ENCODE peak calls at places on chromosomes 16 and 17, in seven cellular contexts. F is sigmoid colon, P is gastrocnemius medialis, E is A549, Z is tibial nerve, U is body of pancreas, G is IMR-90. L is an unnamed sample.

GRCh38 chr16:69078073-69078472 is 27.4 kb upstream of the HAS3 start:
- DNase-seq in F (no peak), P (no peak), E (no peak), Z (no peak), U (no peak), G (no peak), L (no peak)

GRCh38 chr17:16976686-16977550 is 5.0 kb upstream of the TNFRSF13B start:
- DNase-seq in F (peak; percentile 45), P (no peak), E (no peak), Z (no peak), U (no peak), G (no peak), L (no peak)

GRCh38 chr17:12445331-12445730 is 220.4 kb upstream of the MYOCD start:
- DNase-seq in F (no peak), P (no peak), E (no peak), Z (no peak), U (no peak), G (peak; percentile 68), L (no peak)

GRCh38 chr17:42527932-42528331 is 8.1 kb upstream of the NAGLU start:
- DNase-seq in F (peak; percentile 48), P (no peak), E (no peak), Z (no peak), U (no peak), G (no peak), L (no peak)

GRCh38 chr16:11016993-11017392 is 72.6 kb downstream of the CLEC16A start:
- DNase-seq in F (no peak), P (peak; percentile 53), E (peak; percentile 62), Z (no peak), U (peak; percentile 28), G (peak; percentile 58), L (peak; percentile 88)

GRCh38 chr17:50817142-50817751 is 18.1 kb upstream of the WFIKKN2 start:
- DNase-seq in F (no peak), P (peak; percentile 29), E (peak; percentile 75), Z (no peak), U (peak; percentile 33), G (no peak), L (peak; percentile 58)

GRCh38 chr17:81727324-81728031 is 15.4 kb downstream of the SLC25A10 start:
- DNase-seq in F (no peak), P (no peak), E (no peak), Z (no peak), U (peak; percentile 63), G (no peak), L (no peak)

GRCh38 chr17:1627987-1628855 is at the start of gene SLC43A2:
- DNase-seq in F (peak; percentile 87), P (peak; percentile 75), E (peak; percentile 98), Z (peak; percentile 69), U (peak; percentile 80), G (peak; percentile 70), L (peak; percentile 89)

GRCh38 chr17:1188812-1189211 is 9.0 kb upstream of the ABR start:
- DNase-seq in F (peak; percentile 98), P (peak; percentile 89), E (no peak), Z (peak; percentile 79), U (peak; percentile 91), G (peak; percentile 27), L (peak; percentile 86)

GRCh38 chr16:58695368-58695767 is 10.8 kb upstream of the SLC38A7 start:
- DNase-seq in F (no peak), P (no peak), E (no peak), Z (no peak), U (no peak), G (no peak), L (no peak)

GRCh38 chr17:57643062-57643461 is 102.0 kb downstream of the CCDC182 start:
- DNase-seq in F (no peak), P (no peak), E (no peak), Z (no peak), U (no peak), G (no peak), L (no peak)

GRCh38 chr17:42783062-42783777 is 2.8 kb downstream of the WNK4 start:
- DNase-seq in F (no peak), P (no peak), E (peak; percentile 45), Z (no peak), U (no peak), G (peak; percentile 83), L (no peak)

GRCh38 chr16:66447491-66447890 is 20.4 kb downstream of the BEAN1 start:
- DNase-seq in F (peak; percentile 10), P (no peak), E (no peak), Z (no peak), U (no peak), G (no peak), L (no peak)

GRCh38 chr17:78780852-78781338 is 1.2 kb downstream of the CYTH1 start:
- DNase-seq in F (peak; percentile 61), P (no peak), E (no peak), Z (no peak), U (no peak), G (no peak), L (no peak)

DNA sequence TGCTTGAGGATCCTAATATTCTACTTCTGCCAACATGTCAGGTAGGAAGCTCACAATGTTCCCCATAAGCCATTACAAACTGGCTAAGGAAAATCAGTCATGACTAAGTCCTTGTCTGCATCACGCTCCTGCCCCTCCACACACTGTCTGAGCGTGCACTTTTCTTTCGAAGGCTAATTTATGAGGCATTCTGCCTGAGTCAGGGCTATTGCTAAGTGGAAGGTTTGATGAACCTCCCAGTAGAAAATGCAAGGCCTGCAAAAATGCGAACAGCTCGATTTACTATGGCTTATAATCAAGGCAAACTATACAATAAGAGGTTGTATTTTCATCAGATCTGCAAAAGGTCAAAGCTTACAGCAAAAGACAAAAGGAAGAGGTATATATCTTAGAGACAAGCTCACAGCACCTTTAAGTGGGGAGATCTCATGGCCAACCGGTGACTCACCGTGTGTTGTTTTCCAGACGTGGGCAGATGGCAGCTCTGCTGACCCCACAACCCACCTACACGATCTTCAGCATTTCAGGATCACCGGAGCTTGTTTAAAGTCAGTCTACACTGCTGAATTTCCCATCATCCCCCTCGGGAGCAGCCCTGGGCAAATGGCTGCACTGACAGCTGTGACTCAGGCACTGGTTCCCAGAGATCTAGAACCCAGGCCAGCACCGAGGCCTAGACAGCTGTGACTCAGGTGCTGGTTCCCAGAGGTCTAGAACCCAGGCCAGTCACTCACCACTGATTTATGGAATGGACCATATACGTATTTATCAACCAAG is 26.1 kb downstream of the MEAK7 start:
- DNase-seq in F (no peak), P (no peak), E (no peak), Z (no peak), U (no peak), G (peak; percentile 88), L (no peak)
- H3K4me1 ChIP-seq in F (peaks cover 11% of the 10 kb centered on the region), P (no peaks in the 10 kb centered on the region), E (no peaks in the 10 kb centered on the region), Z (no peaks in the 10 kb centered on the region), U (no peaks in the 10 kb centered on the region), G (peaks cover 8% of the 10 kb centered on the region), L (no peaks in the 10 kb centered on the region)

GRCh38 chr17:3795758-3796102 is 5.3 kb downstream of the ITGAE start:
- DNase-seq in F (peak; percentile 28), P (no peak), E (no peak), Z (no peak), U (no peak), G (no peak), L (no peak)

GRCh38 chr17:3792481-3792880 is 8.5 kb downstream of the ITGAE start:
- DNase-seq in F (no peak), P (no peak), E (no peak), Z (no peak), U (no peak), G (no peak), L (peak; percentile 66)

GRCh38 chr17:3796110-3796821 is 4.7 kb downstream of the ITGAE start:
- DNase-seq in F (no peak), P (no peak), E (no peak), Z (no peak), U (peak; percentile 50), G (no peak), L (no peak)

GRCh38 chr17:3796822-3797170 is 4.2 kb downstream of the ITGAE start:
- DNase-seq in F (no peak), P (no peak), E (no peak), Z (no peak), U (no peak), G (no peak), L (no peak)

DNA sequence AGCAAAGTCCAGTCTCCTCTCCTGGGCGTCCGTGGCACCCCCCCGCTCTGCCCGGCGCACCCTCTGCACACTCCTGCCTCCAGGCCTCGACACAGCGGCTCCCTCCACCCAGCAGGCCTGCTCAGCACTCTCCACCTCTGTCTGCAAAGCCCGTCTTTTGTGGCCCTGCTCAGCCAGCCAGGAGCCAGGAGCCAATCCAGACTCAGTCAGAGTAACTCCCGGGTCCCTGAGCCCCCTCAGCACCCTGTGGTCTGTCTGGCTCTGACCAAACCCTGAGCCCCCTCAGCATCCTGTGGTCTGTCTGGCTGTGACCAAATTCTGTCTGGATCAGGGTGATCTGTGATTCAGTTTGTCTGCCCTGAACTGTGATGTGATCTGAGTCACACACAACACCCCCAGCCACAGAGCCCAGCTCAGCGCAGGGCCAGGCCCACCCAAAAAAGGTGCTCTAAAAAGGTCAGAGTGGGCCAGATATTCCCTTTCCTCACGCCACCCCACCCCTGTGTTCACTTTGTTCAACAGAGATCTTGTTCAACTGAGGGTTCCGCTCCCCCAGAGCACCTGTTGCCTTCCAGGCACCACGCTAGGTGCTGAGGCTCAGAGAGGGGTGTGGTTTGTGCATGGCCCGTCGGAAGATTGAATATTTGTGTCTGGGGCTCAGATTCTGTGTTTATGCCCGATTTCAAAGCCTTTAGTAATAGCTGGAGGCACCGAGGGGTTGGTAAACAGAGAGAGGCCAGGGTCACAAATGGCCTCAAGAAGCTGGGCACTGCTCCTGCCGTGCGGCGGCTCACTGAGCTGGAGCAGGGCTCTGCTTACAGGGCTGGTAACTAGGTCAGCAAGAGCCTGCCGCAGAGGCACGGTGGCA is 5.9 kb downstream of the ITGAE start:
- DNase-seq in F (peak; percentile 28), P (no peak), E (peak; percentile 60), Z (no peak), U (no peak), G (peak; percentile 67), L (no peak)
- TF ChIP-seq POLR2A in F (no peak), P (no peak), E (no peak), Z (no peak), U (no peak), G (no peak), L (no peak)

DNA sequence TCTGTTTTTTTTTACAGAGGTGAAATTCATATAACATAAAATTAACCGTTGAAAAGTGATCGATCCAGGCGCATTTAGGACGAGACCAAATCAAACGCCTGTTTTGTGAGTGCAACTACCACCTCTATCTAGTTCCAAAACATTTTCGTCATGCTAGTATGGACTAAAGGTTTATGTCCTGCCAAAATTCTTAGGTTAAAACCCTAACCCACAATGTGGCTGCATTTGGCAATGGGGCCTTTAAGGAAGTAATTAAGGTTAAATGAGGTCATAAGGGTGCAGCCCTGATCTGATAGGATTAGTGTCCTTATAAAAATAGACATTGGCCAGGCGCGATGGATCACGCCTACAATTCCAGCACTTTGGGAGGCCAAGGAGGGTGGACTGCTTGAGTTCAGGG is 32.8 kb upstream of the RCVRN start:
- DNase-seq in F (no peak), P (no peak), E (no peak), Z (no peak), U (no peak), G (no peak), L (no peak)
- H3K27ac ChIP-seq in F (peak overlapping the region; percentile 12), P (no peak overlapping the region), E (no peak overlapping the region), Z (peak overlapping the region; percentile 43), U (no peak overlapping the region), G (no peak overlapping the region), L (no peak overlapping the region)

GRCh38 chr17:46167267-46167666 is 26.0 kb downstream of the KANSL1 start:
- DNase-seq in F (no peak), P (no peak), E (no peak), Z (no peak), U (no peak), G (no peak), L (no peak)
- H3K4me1 ChIP-seq in F (peaks cover 94% of the 10 kb centered on the region), P (peaks cover 86% of the 10 kb centered on the region), E (peaks cover 62% of the 10 kb centered on the region), Z (peaks cover 37% of the 10 kb centered on the region), U (peaks cover 71% of the 10 kb centered on the region), G (peaks cover 26% of the 10 kb centered on the region), L (peaks cover 21% of the 10 kb centered on the region)

L was measured in testis.